ENCODE peak calls at places on chromosomes 3 and 15, in four cellular contexts. M, R, T and Y are unnamed samples.

GRCh38 chr3:16961621-16962205 is 77.0 kb downstream of the PLCL2 start:
- DNase-seq in T (no peak), R (no peak), M (no peak), Y (no peak)

GRCh38 chr3:132781922-132782321 is 59.7 kb upstream of the NPHP3 start:
- DNase-seq in M (no peak), R (no peak), T (no peak), Y (no peak)

GRCh38 chr3:182959474-182960350 is 20.6 kb downstream of the DCUN1D1 start:
- DNase-seq in T (no peak), M (peak; percentile 18), R (no peak), Y (no peak)

GRCh38 chr3:64295594-64295993 is 70.3 kb upstream of the PRICKLE2 start:
- DNase-seq in R (no peak), M (no peak), T (no peak), Y (no peak)

GRCh38 chr15:62941719-62942118 is 100.8 kb upstream of the TPM1 start:
- DNase-seq in R (no peak), M (no peak), T (no peak), Y (no peak)

GRCh38 chr3:16151109-16151508 is 23.4 kb upstream of the GALNT15 start:
- DNase-seq in R (no peak), M (peak; percentile 36), T (no peak), Y (peak; percentile 58)

GRCh38 chr3:153752405-153753027 is 368.7 kb upstream of the ARHGEF26 start:
- DNase-seq in T (no peak), M (no peak), R (no peak), Y (peak; percentile 38)

GRCh38 chr3:126573492-126574117 is 14.9 kb upstream of the C3orf22 start:
- DNase-seq in R (no peak), T (no peak), M (no peak), Y (peak; percentile 51)

GRCh38 chr15:90423920-90424319 is 35.9 kb downstream of the IQGAP1 start:
- DNase-seq in R (no peak), T (no peak), M (no peak), Y (no peak)

GRCh38 chr15:96422153-96422552 is 91.7 kb downstream of the NR2F2 start:
- DNase-seq in R (no peak), M (no peak), T (no peak), Y (no peak)

GRCh38 chr15:55434989-55435825 is 26.9 kb downstream of the PIERCE2 start:
- DNase-seq in T (peak; percentile 54), M (peak; percentile 83), R (peak; percentile 44), Y (no peak)

GRCh38 chr3:138945646-138946553 is 1.0 kb downstream of the FOXL2 start:
- DNase-seq in M (no peak), R (peak; percentile 52), T (no peak), Y (no peak)

GRCh38 chr3:111333642-111334041 is 208.4 kb upstream of the CD96 start:
- DNase-seq in R (no peak), T (no peak), M (no peak), Y (no peak)

GRCh38 chr3:159632847-159633246 is 355.8 kb upstream of the IL12A start:
- DNase-seq in T (no peak), M (no peak), R (no peak), Y (no peak)

GRCh38 chr3:143538577-143538981 is 309.7 kb downstream of the SLC9A9 start:
- DNase-seq in T (no peak), R (no peak), M (peak; percentile 5), Y (no peak)

GRCh38 chr3:157170861-157171260 is 10.9 kb upstream of the CCNL1 start:
- DNase-seq in M (no peak), T (no peak), R (no peak), Y (peak; percentile 46)

GRCh38 chr3:81216192-81216591 is 545.3 kb downstream of the GBE1 start:
- DNase-seq in T (no peak), M (peak; percentile 44), R (no peak), Y (no peak)

GRCh38 chr3:123883656-123884257 is 375 bp downstream of the MYLK start:
- DNase-seq in M (no peak), T (no peak), R (peak; percentile 3), Y (no peak)

GRCh38 chr3:29282431-29283296 is 1.8 kb downstream of the RBMS3 start:
- DNase-seq in R (no peak), M (peak; percentile 86), T (no peak), Y (no peak)

GRCh38 chr3:126621171-126621570 is 33.8 kb downstream of the TXNRD3 start:
- DNase-seq in T (no peak), M (no peak), R (no peak), Y (no peak)

GRCh38 chr3:112774293-112774926 is 72.3 kb downstream of the CD200R1L start:
- DNase-seq in T (no peak), R (no peak), M (peak; percentile 28), Y (no peak)

GRCh38 chr3:132079150-132079549 is 44.3 kb upstream of the CPNE4 start:
- DNase-seq in R (no peak), M (no peak), T (no peak), Y (no peak)

GRCh38 chr15:96037584-96037983 is 292.9 kb upstream of the NR2F2 start:
- DNase-seq in T (no peak), R (no peak), M (no peak), Y (no peak)

GRCh38 chr15:34850121-34850520 is 54.8 kb upstream of the ACTC1 start:
- DNase-seq in T (no peak), R (no peak), M (no peak), Y (no peak)

DNA sequence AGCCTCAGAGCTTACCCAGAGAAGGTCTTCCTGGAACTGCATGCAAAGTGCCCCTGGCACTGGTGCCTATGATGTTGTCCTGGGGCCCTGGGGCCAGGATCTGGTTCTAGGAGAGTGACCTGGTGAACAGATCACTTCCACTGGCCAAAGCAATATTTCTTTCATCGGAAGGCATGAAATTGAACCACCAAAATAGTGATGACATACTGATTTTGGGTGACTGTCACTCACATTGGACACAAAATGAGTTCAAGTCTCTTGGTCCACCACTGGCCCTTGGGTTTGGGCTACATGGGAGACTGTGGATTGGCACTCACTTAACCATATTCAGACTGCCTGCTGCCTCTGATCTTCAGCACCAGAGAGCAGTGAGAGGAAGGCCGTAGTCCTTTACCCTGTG is 549.3 kb upstream of the PPP2R3A start:
- DNase-seq in T (no peak), M (no peak), R (no peak), Y (no peak)
- TF ChIP-seq CTCF in T (no peak), M (no peak), R (no peak), Y (no peak)

GRCh38 chr3:47276558-47276957 is 6.0 kb downstream of the KIF9 start:
- DNase-seq in T (no peak), R (no peak), M (no peak), Y (no peak)

GRCh38 chr3:47273564-47273963 is 9.0 kb downstream of the KIF9 start:
- DNase-seq in M (no peak), R (no peak), T (no peak), Y (no peak)
- TF ChIP-seq CTCF in M (no peak), R (no peak), T (peak; percentile 5), Y (no peak)

GRCh38 chr3:106206613-106207012 is 337.8 kb upstream of the CBLB start:
- DNase-seq in R (no peak), T (no peak), M (peak; percentile 44), Y (no peak)

GRCh38 chr3:106208266-106208665 is 339.5 kb upstream of the CBLB start:
- DNase-seq in R (no peak), T (no peak), M (no peak), Y (no peak)

GRCh38 chr3:106210923-106211322 is 342.1 kb upstream of the CBLB start:
- DNase-seq in M (no peak), R (no peak), T (no peak), Y (no peak)

GRCh38 chr3:106209482-106209881 is 340.7 kb upstream of the CBLB start:
- DNase-seq in M (no peak), R (no peak), T (no peak), Y (no peak)

GRCh38 chr3:106208979-106209378 is 340.2 kb upstream of the CBLB start:
- DNase-seq in M (peak; percentile 6), R (no peak), T (no peak), Y (no peak)
- TF ChIP-seq CTCF in M (no peak), R (no peak), T (no peak), Y (no peak)

GRCh38 chr3:49702672-49703071 is 13.3 kb downstream of the RNF123 start:
- DNase-seq in M (no peak), T (no peak), R (no peak), Y (no peak)

GRCh38 chr3:49701388-49702077 is 12.2 kb downstream of the RNF123 start:
- DNase-seq in R (no peak), T (no peak), M (no peak), Y (no peak)

GRCh38 chr3:49704629-49705028 is 14.9 kb downstream of the AMIGO3 start:
- DNase-seq in T (no peak), M (no peak), R (no peak), Y (no peak)

GRCh38 chr3:49703956-49704355 is 14.6 kb downstream of the RNF123 start:
- DNase-seq in M (no peak), R (no peak), T (no peak), Y (no peak)

DNA sequence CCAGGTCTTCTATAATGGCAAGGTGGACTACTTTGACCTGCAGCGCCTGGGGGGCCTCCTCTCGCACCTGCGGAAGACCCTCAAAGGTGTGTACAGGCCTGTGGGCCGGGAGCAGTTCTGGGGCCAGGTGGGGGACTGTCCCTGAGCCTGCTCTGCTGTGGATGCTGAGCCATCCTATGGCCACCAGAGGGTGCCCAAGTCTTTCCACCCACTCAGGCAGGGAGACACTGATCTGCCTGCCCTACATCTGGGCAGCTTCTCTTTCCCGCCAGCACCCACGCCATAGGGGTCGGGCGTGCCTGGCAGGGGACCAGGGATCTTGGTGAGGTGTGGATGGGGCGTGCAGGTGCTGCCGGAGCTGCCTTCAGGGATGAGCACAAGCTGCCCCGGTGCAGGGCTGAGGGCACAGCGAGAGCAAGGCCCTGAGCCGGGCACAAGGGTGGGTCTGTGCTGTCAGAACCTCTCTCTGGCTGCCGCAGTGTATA is 14.1 kb downstream of the RNF123 start:
- DNase-seq in T (peak; percentile 92), M (peak; percentile 59), R (peak; percentile 81), Y (peak; percentile 54)
- TF ChIP-seq CTCF in T (peak; percentile 80), M (peak; percentile 75), R (peak; percentile 87), Y (peak; percentile 65)